ENCODE peak calls at places on chromosomes 11 and 22, in six cellular contexts. One of them, this sample, is unnamed.

GRCh38 chr22:21690401-21690801 is 24.6 kb downstream of the PPIL2 start:
- DNase-seq in neuronal stem cell: no peak
- DNase-seq in neural progenitor cell: no peak
- DNase-seq in stomach: no peak
- DNase-seq in GM23248: no peak
- DNase-seq in SJSA1: no peak
- DNase-seq in this sample: no peak

GRCh38 chr11:76824083-76824939 is 36.4 kb upstream of the ACER3 start:
- DNase-seq in neuronal stem cell: no peak
- DNase-seq in neural progenitor cell: no peak
- DNase-seq in stomach: no peak
- DNase-seq in GM23248: peak; percentile 52
- DNase-seq in SJSA1: no peak
- DNase-seq in this sample: no peak

GRCh38 chr11:22753401-22753800 is 76.2 kb downstream of the SVIP start:
- DNase-seq in neuronal stem cell: peak; percentile 23
- DNase-seq in neural progenitor cell: peak; percentile 40
- DNase-seq in stomach: no peak
- DNase-seq in GM23248: no peak
- DNase-seq in SJSA1: no peak
- DNase-seq in this sample: no peak

GRCh38 chr22:37304595-37305343 is 22.5 kb downstream of the CYTH4 start:
- DNase-seq in neuronal stem cell: no peak
- DNase-seq in neural progenitor cell: peak; percentile 40
- DNase-seq in stomach: no peak
- DNase-seq in GM23248: peak; percentile 66
- DNase-seq in SJSA1: no peak
- DNase-seq in this sample: no peak

GRCh38 chr22:20965888-20966855 is 883 bp upstream of the AIFM3 start:
- DNase-seq in neuronal stem cell: no peak
- DNase-seq in neural progenitor cell: no peak
- DNase-seq in stomach: no peak
- DNase-seq in GM23248: no peak
- DNase-seq in SJSA1: no peak
- DNase-seq in this sample: no peak

GRCh38 chr11:43393765-43394355 is 35.1 kb downstream of the TTC17 start:
- DNase-seq in neuronal stem cell: no peak
- DNase-seq in neural progenitor cell: no peak
- DNase-seq in stomach: peak; percentile 75
- DNase-seq in GM23248: no peak
- DNase-seq in SJSA1: no peak
- DNase-seq in this sample: no peak

GRCh38 chr22:49593509-49593908 is 234.2 kb downstream of the BRD1 start:
- DNase-seq in neuronal stem cell: no peak
- DNase-seq in neural progenitor cell: no peak
- DNase-seq in stomach: no peak
- DNase-seq in GM23248: no peak
- DNase-seq in SJSA1: no peak
- DNase-seq in this sample: no peak

GRCh38 chr22:47568700-47569099 is 806.2 kb downstream of the TBC1D22A start:
- DNase-seq in neuronal stem cell: no peak
- DNase-seq in neural progenitor cell: no peak
- DNase-seq in stomach: no peak
- DNase-seq in GM23248: no peak
- DNase-seq in SJSA1: peak; percentile 8
- DNase-seq in this sample: no peak

GRCh38 chr22:27632451-27633295 is 168.9 kb downstream of the MN1 start:
- DNase-seq in neuronal stem cell: no peak
- DNase-seq in neural progenitor cell: no peak
- DNase-seq in stomach: no peak
- DNase-seq in GM23248: no peak
- DNase-seq in SJSA1: no peak
- DNase-seq in this sample: no peak

GRCh38 chr11:35367491-35367890 is 51.9 kb downstream of the SLC1A2 start:
- DNase-seq in neuronal stem cell: no peak
- DNase-seq in neural progenitor cell: no peak
- DNase-seq in stomach: no peak
- DNase-seq in GM23248: peak; percentile 88
- DNase-seq in SJSA1: no peak
- DNase-seq in this sample: no peak

GRCh38 chr11:41113160-41113559 is 346.3 kb downstream of the LRRC4C start:
- DNase-seq in neuronal stem cell: no peak
- DNase-seq in neural progenitor cell: no peak
- DNase-seq in stomach: no peak
- DNase-seq in GM23248: no peak
- DNase-seq in SJSA1: no peak
- DNase-seq in this sample: no peak

GRCh38 chr11:107157146-107157808 is 139.0 kb upstream of the GUCY1A2 start:
- DNase-seq in neuronal stem cell: no peak
- DNase-seq in neural progenitor cell: peak; percentile 52
- DNase-seq in stomach: no peak
- DNase-seq in GM23248: no peak
- DNase-seq in SJSA1: no peak
- DNase-seq in this sample: no peak

GRCh38 chr11:113884361-113884836 is 9.0 kb upstream of the USP28 start:
- DNase-seq in neuronal stem cell: no peak
- DNase-seq in neural progenitor cell: peak; percentile 34
- DNase-seq in stomach: no peak
- DNase-seq in GM23248: peak; percentile 45
- DNase-seq in SJSA1: no peak
- DNase-seq in this sample: no peak

GRCh38 chr11:115927823-115928329 is 423.7 kb upstream of the CADM1 start:
- DNase-seq in neuronal stem cell: no peak
- DNase-seq in neural progenitor cell: no peak
- DNase-seq in stomach: no peak
- DNase-seq in GM23248: no peak
- DNase-seq in SJSA1: no peak
- DNase-seq in this sample: no peak

GRCh38 chr11:115926090-115926489 is 421.9 kb upstream of the CADM1 start:
- DNase-seq in neuronal stem cell: no peak
- DNase-seq in neural progenitor cell: no peak
- DNase-seq in stomach: no peak
- DNase-seq in GM23248: no peak
- DNase-seq in SJSA1: no peak
- DNase-seq in this sample: no peak

GRCh38 chr11:115926601-115927000 is 422.4 kb upstream of the CADM1 start:
- DNase-seq in neuronal stem cell: no peak
- DNase-seq in neural progenitor cell: no peak
- DNase-seq in stomach: no peak
- DNase-seq in GM23248: no peak
- DNase-seq in SJSA1: no peak
- DNase-seq in this sample: no peak

GRCh38 chr11:115924744-115925567 is 420.7 kb upstream of the CADM1 start:
- DNase-seq in neuronal stem cell: no peak
- DNase-seq in neural progenitor cell: no peak
- DNase-seq in stomach: no peak
- DNase-seq in GM23248: no peak
- DNase-seq in SJSA1: no peak
- DNase-seq in this sample: no peak

GRCh38 chr11:115925568-115925904 is 421.3 kb upstream of the CADM1 start:
- DNase-seq in neuronal stem cell: no peak
- DNase-seq in neural progenitor cell: no peak
- DNase-seq in stomach: no peak
- DNase-seq in GM23248: no peak
- DNase-seq in SJSA1: no peak
- DNase-seq in this sample: no peak
- H3K4me1 ChIP-seq in neuronal stem cell: peaks cover 6% of the 10 kb centered on the region
- H3K4me1 ChIP-seq in neural progenitor cell: peaks cover 20% of the 10 kb centered on the region
- H3K4me1 ChIP-seq in stomach: peaks cover 13% of the 10 kb centered on the region
- H3K4me1 ChIP-seq in GM23248: no peaks in the 10 kb centered on the region
- H3K4me1 ChIP-seq in SJSA1: peaks cover 10% of the 10 kb centered on the region
- H3K4me1 ChIP-seq in this sample: no peaks in the 10 kb centered on the region

GRCh38 chr11:61799665-61800284 is 7.1 kb downstream of the FEN1 start:
- DNase-seq in neuronal stem cell: no peak
- DNase-seq in neural progenitor cell: no peak
- DNase-seq in stomach: no peak
- DNase-seq in GM23248: no peak
- DNase-seq in SJSA1: no peak
- DNase-seq in this sample: no peak
- H3K27ac ChIP-seq in neuronal stem cell: no peak overlapping the region
- H3K27ac ChIP-seq in neural progenitor cell: peak overlapping the region; percentile 7
- H3K27ac ChIP-seq in stomach: no peak overlapping the region
- H3K27ac ChIP-seq in GM23248: no peak overlapping the region
- H3K27ac ChIP-seq in SJSA1: no peak overlapping the region
- H3K27ac ChIP-seq in this sample: no peak overlapping the region

GRCh38 chr11:61975638-61976419 is 8.4 kb upstream of the FTH1 start:
- DNase-seq in neuronal stem cell: no peak
- DNase-seq in neural progenitor cell: no peak
- DNase-seq in stomach: no peak
- DNase-seq in GM23248: no peak
- DNase-seq in SJSA1: no peak
- DNase-seq in this sample: no peak
- H3K4me1 ChIP-seq in neuronal stem cell: peaks cover 14% of the 10 kb centered on the region
- H3K4me1 ChIP-seq in neural progenitor cell: peaks cover 26% of the 10 kb centered on the region
- H3K4me1 ChIP-seq in stomach: peaks cover 85% of the 10 kb centered on the region
- H3K4me1 ChIP-seq in GM23248: peaks cover 39% of the 10 kb centered on the region
- H3K4me1 ChIP-seq in SJSA1: peaks cover 30% of the 10 kb centered on the region
- H3K4me1 ChIP-seq in this sample: peaks cover 18% of the 10 kb centered on the region

GRCh38 chr11:20060647-20061205 is 99.5 kb downstream of the DBX1 start:
- DNase-seq in neuronal stem cell: no peak
- DNase-seq in neural progenitor cell: no peak
- DNase-seq in stomach: no peak
- DNase-seq in GM23248: no peak
- DNase-seq in SJSA1: no peak
- DNase-seq in this sample: no peak
- H3K27ac ChIP-seq in neuronal stem cell: no peak overlapping the region
- H3K27ac ChIP-seq in neural progenitor cell: no peak overlapping the region
- H3K27ac ChIP-seq in stomach: no peak overlapping the region
- H3K27ac ChIP-seq in GM23248: no peak overlapping the region
- H3K27ac ChIP-seq in SJSA1: no peak overlapping the region
- H3K27ac ChIP-seq in this sample: no peak overlapping the region

GRCh38 chr11:8722809-8723208 is 40.2 kb downstream of the RPL27A start:
- DNase-seq in neuronal stem cell: no peak
- DNase-seq in neural progenitor cell: no peak
- DNase-seq in stomach: no peak
- DNase-seq in GM23248: no peak
- DNase-seq in SJSA1: no peak
- DNase-seq in this sample: no peak

GRCh38 chr11:8720376-8720775 is 37.8 kb downstream of the RPL27A start:
- DNase-seq in neuronal stem cell: no peak
- DNase-seq in neural progenitor cell: no peak
- DNase-seq in stomach: peak; percentile 40
- DNase-seq in GM23248: peak; percentile 26
- DNase-seq in SJSA1: no peak
- DNase-seq in this sample: no peak

GRCh38 chr11:8720868-8721739 is 38.5 kb downstream of the RPL27A start:
- DNase-seq in neuronal stem cell: no peak
- DNase-seq in neural progenitor cell: peak; percentile 33
- DNase-seq in stomach: peak; percentile 73
- DNase-seq in GM23248: no peak
- DNase-seq in SJSA1: no peak
- DNase-seq in this sample: no peak

GRCh38 chr11:8721740-8722139 is 39.1 kb downstream of the RPL27A start:
- DNase-seq in neuronal stem cell: no peak
- DNase-seq in neural progenitor cell: peak; percentile 21
- DNase-seq in stomach: no peak
- DNase-seq in GM23248: peak; percentile 20
- DNase-seq in SJSA1: no peak
- DNase-seq in this sample: no peak

GRCh38 chr11:8722156-8722555 is 39.6 kb downstream of the RPL27A start:
- DNase-seq in neuronal stem cell: no peak
- DNase-seq in neural progenitor cell: no peak
- DNase-seq in stomach: no peak
- DNase-seq in GM23248: no peak
- DNase-seq in SJSA1: no peak
- DNase-seq in this sample: no peak
- H3K4me1 ChIP-seq in neuronal stem cell: peaks cover 35% of the 10 kb centered on the region
- H3K4me1 ChIP-seq in neural progenitor cell: peaks cover 53% of the 10 kb centered on the region
- H3K4me1 ChIP-seq in stomach: peaks cover 82% of the 10 kb centered on the region
- H3K4me1 ChIP-seq in GM23248: peaks cover 48% of the 10 kb centered on the region
- H3K4me1 ChIP-seq in SJSA1: peaks cover 49% of the 10 kb centered on the region
- H3K4me1 ChIP-seq in this sample: no peaks in the 10 kb centered on the region